ENCODE peak calls at places on chromosomes 1 and 21, in eight cellular contexts. T is cortex of kidney; C is activated T-helper 1 cell treated with Interleukin-2 at 50 U/mL for 16 hours; D is effector memory CD4-positive, alpha-beta T cell; O is fibroblast of the aortic adventitia; J is NCI-H2029; K is vagina; W is brain microvascular endothelial cell. Q is an unnamed sample.

GRCh38 chr1:28326505-28326904 is 2.3 kb upstream of the MED18 start:
- DNase-seq in J (no peak), K (no peak), T (no peak), O (no peak), D (no peak), C (no peak), W (no peak), Q (no peak)

GRCh38 chr1:244460195-244460594 is 878 bp upstream of the CATSPERE start:
- DNase-seq in J (no peak), W (peak), D (no peak), C (no peak), T (no peak), O (no peak), K (no peak), Q (peak)

GRCh38 chr1:23273450-23274133 is 56.3 kb upstream of the HTR1D start:
- DNase-seq in T (no peak), O (peak), W (peak), K (no peak), J (no peak), D (no peak), C (no peak), Q (no peak)

GRCh38 chr1:226436855-226437491 is 29.1 kb upstream of the PARP1 start:
- DNase-seq in J (peak), K (no peak), C (no peak), W (no peak), T (no peak), O (no peak), D (no peak), Q (no peak)

GRCh38 chr1:22383526-22384291 is 67.9 kb upstream of the ZBTB40 start:
- DNase-seq in K (no peak), O (no peak), C (no peak), D (no peak), J (no peak), W (no peak), T (no peak), Q (no peak)

GRCh38 chr1:83583351-83584014 is 415.4 kb downstream of the TTLL7 start:
- DNase-seq in C (no peak), K (no peak), D (no peak), O (peak), W (no peak), T (no peak), J (peak), Q (no peak)

GRCh38 chr1:16249838-16250241 is 12.9 kb upstream of the CPLANE2 start:
- DNase-seq in K (peak), W (no peak), J (no peak), C (no peak), O (peak), T (no peak), D (no peak), Q (no peak)

GRCh38 chr21:23480591-23481270 is 2126.6 kb downstream of the MRPL39 start:
- DNase-seq in T (no peak), D (no peak), K (no peak), J (no peak), C (no peak), W (no peak), O (no peak), Q (no peak)

GRCh38 chr1:103265551-103265950 is 157.2 kb upstream of the COL11A1 start:
- DNase-seq in D (no peak), K (no peak), J (no peak), W (peak), T (no peak), O (no peak), C (no peak), Q (no peak)

GRCh38 chr1:200805719-200806118 is 67.0 kb downstream of the CAMSAP2 start:
- DNase-seq in T (no peak), D (no peak), O (no peak), C (no peak), W (no peak), J (no peak), K (no peak), Q (no peak)

GRCh38 chr1:224433041-224433670 is 1.4 kb downstream of the WDR26 start:
- DNase-seq in K (no peak), W (peak), J (no peak), O (peak), D (peak), T (no peak), C (no peak), Q (no peak)

GRCh38 chr1:45622891-45623394 is 911 bp downstream of the CCDC17 start:
- DNase-seq in C (no peak), K (no peak), O (no peak), J (no peak), T (no peak), W (no peak), D (no peak), Q (no peak)

GRCh38 chr21:21156919-21157318 is 158.7 kb downstream of the NCAM2 start:
- DNase-seq in W (no peak), D (no peak), K (no peak), J (no peak), T (no peak), C (no peak), O (peak), Q (no peak)

GRCh38 chr21:37829447-37829846 is 86.8 kb downstream of the KCNJ6 start:
- DNase-seq in O (peak), D (no peak), J (no peak), K (no peak), C (no peak), W (peak), T (no peak), Q (no peak)

GRCh38 chr1:179550753-179551682 is 24.7 kb downstream of the NPHS2 start:
- DNase-seq in D (no peak), T (no peak), K (no peak), C (no peak), J (no peak), O (peak), W (peak), Q (no peak)

GRCh38 chr1:199931666-199932377 is 95.7 kb upstream of the NR5A2 start:
- DNase-seq in W (no peak), O (peak), C (no peak), J (peak), D (no peak), T (no peak), K (no peak), Q (no peak)

GRCh38 chr1:158020877-158021630 is 27.6 kb downstream of the KIRREL1 start:
- DNase-seq in K (no peak), D (no peak), O (peak), J (no peak), C (no peak), T (no peak), W (no peak), Q (no peak)

GRCh38 chr21:42117229-42118048 is 46.3 kb downstream of the UMODL1 start:
- DNase-seq in C (peak), W (peak), T (no peak), D (peak), K (no peak), J (peak), O (peak), Q (peak)

GRCh38 chr21:42513151-42513984 is at the start of gene SLC37A1:
- DNase-seq in W (no peak), T (no peak), O (no peak), D (no peak), K (no peak), C (peak), J (no peak), Q (peak)

GRCh38 chr1:45926302-45926701 is 122.9 kb downstream of the MAST2 start:
- DNase-seq in D (no peak), K (no peak), T (no peak), W (no peak), J (no peak), C (no peak), O (no peak), Q (no peak)

GRCh38 chr1:59511476-59512465 is 214.9 kb downstream of the FGGY start:
- DNase-seq in C (no peak), W (no peak), J (no peak), T (no peak), K (no peak), D (no peak), O (peak), Q (no peak)

GRCh38 chr1:228208831-228209524 is 1.1 kb downstream of the OBSCN start:
- DNase-seq in J (no peak), K (no peak), D (no peak), C (no peak), O (no peak), W (no peak), T (no peak), Q (no peak)

GRCh38 chr1:110433803-110434202 is 17.1 kb upstream of the PROK1 start:
- DNase-seq in W (peak), J (no peak), O (peak), T (no peak), K (no peak), D (no peak), C (no peak), Q (no peak)